ENCODE peak calls at places on chromosomes 4 and X, in four cellular contexts. One of them, this sample, is unnamed.
A peak's percentile ranks its signal among the peaks of the same experiment; 100 is the strongest.

GRCh38 chr4:105944535-105944934 is 49.3 kb downstream of the NPNT start:
- DNase-seq in esophagus muscularis mucosa: no peak
- DNase-seq in Jurkat, Clone E6-1: no peak
- DNase-seq in astrocyte of the spinal cord: peak; percentile 59
- DNase-seq in this sample: no peak

GRCh38 chr4:156476359-156476758 is 495.2 kb downstream of the PDGFC start:
- DNase-seq in esophagus muscularis mucosa: no peak
- DNase-seq in Jurkat, Clone E6-1: no peak
- DNase-seq in astrocyte of the spinal cord: peak; percentile 97
- DNase-seq in this sample: peak; percentile 99

GRCh38 chr4:110224812-110225211 is 26.4 kb upstream of the ELOVL6 start:
- DNase-seq in esophagus muscularis mucosa: no peak
- DNase-seq in Jurkat, Clone E6-1: no peak
- DNase-seq in astrocyte of the spinal cord: no peak
- DNase-seq in this sample: peak; percentile 32

GRCh38 chrX:110396777-110397176 is 38.1 kb downstream of the RTL9 start:
- DNase-seq in esophagus muscularis mucosa: no peak
- DNase-seq in Jurkat, Clone E6-1: no peak
- DNase-seq in astrocyte of the spinal cord: no peak
- DNase-seq in this sample: peak; percentile 52

GRCh38 chr4:128287159-128287870 is at the start of gene PGRMC2:
- DNase-seq in esophagus muscularis mucosa: no peak
- DNase-seq in Jurkat, Clone E6-1: peak; percentile 14
- DNase-seq in astrocyte of the spinal cord: peak; percentile 27
- DNase-seq in this sample: no peak

GRCh38 chr4:95798727-95799126 is 41.2 kb upstream of the PDHA2 start:
- DNase-seq in esophagus muscularis mucosa: no peak
- DNase-seq in Jurkat, Clone E6-1: no peak
- DNase-seq in astrocyte of the spinal cord: no peak
- DNase-seq in this sample: no peak

GRCh38 chr4:821181-821591 is 4.7 kb downstream of the CPLX1 start:
- DNase-seq in esophagus muscularis mucosa: no peak
- DNase-seq in Jurkat, Clone E6-1: no peak
- DNase-seq in astrocyte of the spinal cord: no peak
- DNase-seq in this sample: no peak

GRCh38 chr4:2289955-2290333 is 28.0 kb upstream of the MXD4 start:
- DNase-seq in esophagus muscularis mucosa: no peak
- DNase-seq in Jurkat, Clone E6-1: no peak
- DNase-seq in astrocyte of the spinal cord: no peak
- DNase-seq in this sample: no peak

GRCh38 chr4:111400736-111401135 is 744.5 kb upstream of the FAM241A start:
- DNase-seq in esophagus muscularis mucosa: no peak
- DNase-seq in Jurkat, Clone E6-1: no peak
- DNase-seq in astrocyte of the spinal cord: peak; percentile 76
- DNase-seq in this sample: peak; percentile 7

GRCh38 chrX:118974908-118975671 is 672 bp downstream of the LONRF3 start:
- DNase-seq in esophagus muscularis mucosa: peak; percentile 77
- DNase-seq in Jurkat, Clone E6-1: no peak
- DNase-seq in astrocyte of the spinal cord: no peak
- DNase-seq in this sample: no peak
- H3K4me3 ChIP-seq in esophagus muscularis mucosa: peak overlapping the region; percentile 70
- H3K4me3 ChIP-seq in Jurkat, Clone E6-1: no peak overlapping the region
- H3K4me3 ChIP-seq in astrocyte of the spinal cord: peak overlapping the region; percentile 10
- H3K4me3 ChIP-seq in this sample: peak overlapping the region; percentile 12

GRCh38 chrX:155069414-155069813 is 1.5 kb downstream of the CMC4 start:
- DNase-seq in esophagus muscularis mucosa: no peak
- DNase-seq in Jurkat, Clone E6-1: no peak
- DNase-seq in astrocyte of the spinal cord: no peak
- DNase-seq in this sample: no peak
- H3K4me3 ChIP-seq in esophagus muscularis mucosa: peak overlapping the region; percentile 67
- H3K4me3 ChIP-seq in Jurkat, Clone E6-1: no peak overlapping the region
- H3K4me3 ChIP-seq in astrocyte of the spinal cord: peak overlapping the region; percentile 58
- H3K4me3 ChIP-seq in this sample: peak overlapping the region; percentile 60

GRCh38 chr4:73416423-73417087 is 12.5 kb downstream of the ALB start:
- DNase-seq in esophagus muscularis mucosa: no peak
- DNase-seq in Jurkat, Clone E6-1: no peak
- DNase-seq in astrocyte of the spinal cord: no peak
- DNase-seq in this sample: no peak

GRCh38 chr4:73417973-73418372 is 13.9 kb downstream of the ALB start:
- DNase-seq in esophagus muscularis mucosa: no peak
- DNase-seq in Jurkat, Clone E6-1: no peak
- DNase-seq in astrocyte of the spinal cord: peak; percentile 17
- DNase-seq in this sample: no peak

GRCh38 chr4:73415807-73416238 is 11.7 kb downstream of the ALB start:
- DNase-seq in esophagus muscularis mucosa: no peak
- DNase-seq in Jurkat, Clone E6-1: no peak
- DNase-seq in astrocyte of the spinal cord: no peak
- DNase-seq in this sample: no peak

GRCh38 chr4:73418677-73419076 is 14.6 kb downstream of the ALB start:
- DNase-seq in esophagus muscularis mucosa: no peak
- DNase-seq in Jurkat, Clone E6-1: no peak
- DNase-seq in astrocyte of the spinal cord: no peak
- DNase-seq in this sample: no peak

DNA sequence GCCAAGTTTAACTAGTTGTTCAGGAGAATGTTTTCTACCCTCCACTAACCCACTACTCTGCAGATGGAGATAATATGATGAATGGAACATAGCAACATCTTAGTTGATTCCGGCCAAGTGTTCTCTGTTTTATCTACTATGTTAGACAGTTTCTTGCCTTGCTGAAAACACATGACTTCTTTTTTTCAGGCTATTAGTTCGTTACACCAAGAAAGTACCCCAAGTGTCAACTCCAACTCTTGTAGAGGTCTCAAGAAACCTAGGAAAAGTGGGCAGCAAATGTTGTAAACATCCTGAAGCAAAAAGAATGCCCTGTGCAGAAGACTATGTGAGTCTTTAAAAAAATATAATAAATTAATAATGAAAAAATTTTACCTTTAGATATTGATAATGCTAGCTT is 13.3 kb downstream of the ALB start:
- DNase-seq in esophagus muscularis mucosa: no peak
- DNase-seq in Jurkat, Clone E6-1: no peak
- DNase-seq in astrocyte of the spinal cord: no peak
- DNase-seq in this sample: no peak
- H3K4me3 ChIP-seq in esophagus muscularis mucosa: no peak overlapping the region
- H3K4me3 ChIP-seq in Jurkat, Clone E6-1: no peak overlapping the region
- H3K4me3 ChIP-seq in astrocyte of the spinal cord: no peak overlapping the region
- H3K4me3 ChIP-seq in this sample: no peak overlapping the region

DNA sequence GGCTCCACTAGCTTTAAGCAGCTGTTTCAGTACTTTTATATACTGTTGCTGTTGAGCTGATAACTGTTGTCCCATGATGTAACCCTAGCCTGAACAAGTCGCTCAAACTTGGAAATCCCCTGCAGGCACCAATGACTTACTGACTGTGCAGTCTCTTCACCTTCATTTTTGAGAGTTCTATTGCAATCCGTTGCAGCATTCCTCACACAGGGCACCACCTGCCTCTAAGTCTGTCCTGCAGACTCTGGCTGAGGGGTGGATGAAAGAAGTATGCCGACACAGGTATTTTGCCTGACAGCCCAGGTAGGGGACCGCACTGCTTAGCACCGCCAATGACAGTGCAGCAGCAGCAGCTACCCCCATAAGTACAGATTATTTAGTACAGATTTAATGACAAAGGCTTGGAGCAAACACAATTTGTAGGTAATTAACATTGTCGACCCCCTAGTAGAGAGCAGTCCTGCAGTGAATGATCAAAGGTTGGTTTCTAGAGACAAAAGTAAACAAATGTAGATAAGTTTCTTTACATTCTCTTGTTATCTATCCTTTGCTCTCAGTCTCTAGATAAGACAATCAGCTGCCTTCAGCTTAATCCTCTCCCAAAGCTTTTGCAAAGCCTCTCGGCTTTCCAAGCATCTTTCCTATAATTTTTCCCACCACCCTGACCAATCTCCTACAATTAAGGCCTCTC is 205.0 kb downstream of the PABPC4L start:
- DNase-seq in esophagus muscularis mucosa: no peak
- DNase-seq in Jurkat, Clone E6-1: no peak
- DNase-seq in astrocyte of the spinal cord: no peak
- DNase-seq in this sample: no peak
- H3K4me3 ChIP-seq in esophagus muscularis mucosa: no peak overlapping the region
- H3K4me3 ChIP-seq in Jurkat, Clone E6-1: no peak overlapping the region
- H3K4me3 ChIP-seq in astrocyte of the spinal cord: no peak overlapping the region
- H3K4me3 ChIP-seq in this sample: no peak overlapping the region

DNA sequence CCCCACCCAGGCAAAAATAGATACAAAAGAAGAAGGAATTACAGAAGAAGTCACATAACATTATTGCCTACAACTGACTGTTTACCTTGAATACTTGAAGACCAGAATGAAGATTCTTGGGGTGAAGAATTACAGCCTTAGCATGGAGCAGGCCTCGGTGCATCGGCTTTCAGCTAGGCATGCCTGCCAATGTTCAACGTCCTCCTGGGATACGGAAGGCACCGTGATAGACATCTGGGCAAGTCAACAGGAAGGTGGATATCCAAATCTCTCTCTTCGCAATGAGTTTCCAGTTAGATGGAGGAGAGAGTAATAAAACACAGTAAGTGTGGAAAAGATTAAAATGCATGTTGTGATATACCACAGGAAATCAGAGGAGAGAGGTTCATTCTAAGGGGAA is 316.1 kb downstream of the TRIML1 start:
- DNase-seq in esophagus muscularis mucosa: no peak
- DNase-seq in Jurkat, Clone E6-1: no peak
- DNase-seq in astrocyte of the spinal cord: no peak
- DNase-seq in this sample: no peak
- H3K4me3 ChIP-seq in esophagus muscularis mucosa: no peak overlapping the region
- H3K4me3 ChIP-seq in Jurkat, Clone E6-1: no peak overlapping the region
- H3K4me3 ChIP-seq in astrocyte of the spinal cord: no peak overlapping the region
- H3K4me3 ChIP-seq in this sample: no peak overlapping the region

DNA sequence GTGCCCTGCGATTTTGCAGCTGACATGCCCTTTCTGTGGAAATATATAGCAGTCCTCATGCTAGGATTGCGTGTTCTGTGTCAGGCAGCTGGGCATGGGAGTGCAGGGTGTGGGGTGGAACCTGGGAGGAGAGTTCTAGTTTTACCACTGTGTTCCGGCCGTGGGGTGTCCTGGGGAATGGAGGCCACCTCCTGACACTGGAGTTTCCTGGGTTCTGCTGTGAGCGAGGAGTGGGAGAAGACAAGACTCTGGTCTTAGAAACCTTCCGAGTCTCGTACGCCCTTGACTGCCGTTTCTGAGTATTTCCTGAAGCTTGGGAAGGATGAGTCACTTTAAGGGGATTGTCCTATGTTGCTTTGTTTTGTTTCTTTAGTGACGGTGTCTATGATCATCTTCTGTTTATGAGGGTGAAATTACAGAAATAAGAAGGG is 19.0 kb downstream of the CD99 start:
- DNase-seq in esophagus muscularis mucosa: no peak
- DNase-seq in Jurkat, Clone E6-1: no peak
- DNase-seq in astrocyte of the spinal cord: peak; percentile 88
- DNase-seq in this sample: peak; percentile 93
- H3K4me3 ChIP-seq in esophagus muscularis mucosa: peak overlapping the region; percentile 39
- H3K4me3 ChIP-seq in Jurkat, Clone E6-1: peak overlapping the region; percentile 45
- H3K4me3 ChIP-seq in astrocyte of the spinal cord: peak overlapping the region; percentile 18
- H3K4me3 ChIP-seq in this sample: peak overlapping the region; percentile 16

GRCh38 chr4:85778809-85779124 is 303.8 kb downstream of the ARHGAP24 start:
- DNase-seq in esophagus muscularis mucosa: no peak
- DNase-seq in Jurkat, Clone E6-1: no peak
- DNase-seq in astrocyte of the spinal cord: peak; percentile 70
- DNase-seq in this sample: no peak

GRCh38 chr4:85780664-85781063 is 305.7 kb downstream of the ARHGAP24 start:
- DNase-seq in esophagus muscularis mucosa: no peak
- DNase-seq in Jurkat, Clone E6-1: no peak
- DNase-seq in astrocyte of the spinal cord: peak; percentile 64
- DNase-seq in this sample: no peak

GRCh38 chr4:85776579-85776978 is 301.6 kb downstream of the ARHGAP24 start:
- DNase-seq in esophagus muscularis mucosa: no peak
- DNase-seq in Jurkat, Clone E6-1: no peak
- DNase-seq in astrocyte of the spinal cord: peak; percentile 56
- DNase-seq in this sample: peak; percentile 95

GRCh38 chr4:85777908-85778808 is 303.2 kb downstream of the ARHGAP24 start:
- DNase-seq in esophagus muscularis mucosa: no peak
- DNase-seq in Jurkat, Clone E6-1: no peak
- DNase-seq in astrocyte of the spinal cord: peak; percentile 67
- DNase-seq in this sample: no peak

GRCh38 chr4:85779165-85779564 is 304.2 kb downstream of the ARHGAP24 start:
- DNase-seq in esophagus muscularis mucosa: no peak
- DNase-seq in Jurkat, Clone E6-1: no peak
- DNase-seq in astrocyte of the spinal cord: peak; percentile 75
- DNase-seq in this sample: no peak
- H3K4me3 ChIP-seq in esophagus muscularis mucosa: peak overlapping the region; percentile 57
- H3K4me3 ChIP-seq in Jurkat, Clone E6-1: no peak overlapping the region
- H3K4me3 ChIP-seq in astrocyte of the spinal cord: peak overlapping the region; percentile 60
- H3K4me3 ChIP-seq in this sample: no peak overlapping the region

DNA sequence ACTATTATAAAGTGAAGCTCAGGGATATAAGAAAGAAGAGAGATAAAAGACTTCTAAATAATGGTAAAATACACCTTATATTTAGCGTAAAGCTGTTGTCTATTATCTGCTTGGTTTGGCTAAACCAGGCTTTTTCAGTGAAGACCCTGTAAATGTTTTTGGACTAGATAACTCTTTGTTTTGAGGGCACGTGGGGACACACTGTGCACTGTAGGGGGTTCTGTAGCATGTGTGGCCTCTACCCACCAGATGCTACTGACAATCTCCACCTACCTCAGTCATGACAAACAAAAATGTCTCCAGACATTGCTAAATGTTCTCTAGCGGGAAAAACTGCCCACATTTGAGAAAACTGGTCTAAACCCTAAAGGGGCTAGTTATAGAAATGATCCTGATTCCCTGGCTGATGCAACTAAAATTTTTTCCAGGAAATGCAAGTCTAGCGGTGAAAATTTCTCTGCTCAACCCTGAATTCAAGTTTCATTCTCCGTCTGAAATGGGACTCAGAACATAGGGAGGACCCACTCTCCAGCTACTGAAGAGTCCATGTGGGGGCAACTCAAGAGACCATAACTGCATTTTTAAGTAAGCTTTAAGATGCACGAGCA is 355.2 kb upstream of the RASGEF1B start:
- DNase-seq in esophagus muscularis mucosa: no peak
- DNase-seq in Jurkat, Clone E6-1: no peak
- DNase-seq in astrocyte of the spinal cord: no peak
- DNase-seq in this sample: no peak
- H3K4me3 ChIP-seq in esophagus muscularis mucosa: no peak overlapping the region
- H3K4me3 ChIP-seq in Jurkat, Clone E6-1: no peak overlapping the region
- H3K4me3 ChIP-seq in astrocyte of the spinal cord: no peak overlapping the region
- H3K4me3 ChIP-seq in this sample: no peak overlapping the region

GRCh38 chrX:317424-318067 is 1.1 kb downstream of the GTPBP6 start:
- DNase-seq in esophagus muscularis mucosa: no peak
- DNase-seq in Jurkat, Clone E6-1: no peak
- DNase-seq in astrocyte of the spinal cord: no peak
- DNase-seq in this sample: no peak
- H3K4me3 ChIP-seq in esophagus muscularis mucosa: peak overlapping the region; percentile 98
- H3K4me3 ChIP-seq in Jurkat, Clone E6-1: peak overlapping the region; percentile 68
- H3K4me3 ChIP-seq in astrocyte of the spinal cord: peak overlapping the region; percentile 67
- H3K4me3 ChIP-seq in this sample: peak overlapping the region; percentile 77

GRCh38 chrX:96405842-96406241 is 278.8 kb upstream of the DIAPH2 start:
- DNase-seq in esophagus muscularis mucosa: no peak
- DNase-seq in Jurkat, Clone E6-1: no peak
- DNase-seq in astrocyte of the spinal cord: no peak
- DNase-seq in this sample: no peak

GRCh38 chrX:96407981-96408380 is 276.7 kb upstream of the DIAPH2 start:
- DNase-seq in esophagus muscularis mucosa: no peak
- DNase-seq in Jurkat, Clone E6-1: no peak
- DNase-seq in astrocyte of the spinal cord: no peak
- DNase-seq in this sample: no peak

GRCh38 chrX:96410927-96411326 is 273.7 kb upstream of the DIAPH2 start:
- DNase-seq in esophagus muscularis mucosa: no peak
- DNase-seq in Jurkat, Clone E6-1: no peak
- DNase-seq in astrocyte of the spinal cord: no peak
- DNase-seq in this sample: no peak

GRCh38 chrX:96407043-96407442 is 277.6 kb upstream of the DIAPH2 start:
- DNase-seq in esophagus muscularis mucosa: no peak
- DNase-seq in Jurkat, Clone E6-1: no peak
- DNase-seq in astrocyte of the spinal cord: peak; percentile 41
- DNase-seq in this sample: peak; percentile 49

GRCh38 chrX:96407501-96407900 is 277.1 kb upstream of the DIAPH2 start:
- DNase-seq in esophagus muscularis mucosa: no peak
- DNase-seq in Jurkat, Clone E6-1: no peak
- DNase-seq in astrocyte of the spinal cord: peak; percentile 69
- DNase-seq in this sample: peak; percentile 55
- H3K4me3 ChIP-seq in esophagus muscularis mucosa: no peak overlapping the region
- H3K4me3 ChIP-seq in Jurkat, Clone E6-1: no peak overlapping the region
- H3K4me3 ChIP-seq in astrocyte of the spinal cord: no peak overlapping the region
- H3K4me3 ChIP-seq in this sample: no peak overlapping the region